ENCODE peak calls at places on chromosomes 6 and 20, in five cellular contexts. D, U, A, K and R are unnamed samples.
A peak's percentile ranks its signal among the peaks of the same experiment; 100 is the strongest.

GRCh38 chr6:137395316-137395715 is 98.9 kb downstream of the OLIG3 start:
- DNase-seq in D (no peak), U (no peak), A (no peak), K (no peak), R (no peak)

GRCh38 chr6:105949939-105950582 is 136.1 kb upstream of the PRDM1 start:
- DNase-seq in D (no peak), U (no peak), A (no peak), K (no peak), R (no peak)

GRCh38 chr20:8050117-8050837 is 30.7 kb upstream of the TMX4 start:
- DNase-seq in D (no peak), U (no peak), A (peak; percentile 50), K (no peak), R (no peak)

GRCh38 chr6:128394171-128394570 is 126.2 kb downstream of the PTPRK start:
- DNase-seq in D (no peak), U (no peak), A (peak; percentile 32), K (no peak), R (no peak)

GRCh38 chr6:37484786-37485170 is 14.9 kb downstream of the CCDC167 start:
- DNase-seq in D (no peak), U (no peak), A (no peak), K (no peak), R (no peak)

GRCh38 chr6:38436726-38437465 is 202.8 kb downstream of the BTBD9 start:
- DNase-seq in D (no peak), U (no peak), A (peak; percentile 56), K (no peak), R (peak; percentile 76)

GRCh38 chr6:142409794-142410193 is 108.0 kb downstream of the ADGRG6 start:
- DNase-seq in D (no peak), U (no peak), A (no peak), K (no peak), R (no peak)

GRCh38 chr6:53205778-53206177 is 57.1 kb upstream of the GCM1 start:
- DNase-seq in D (no peak), U (no peak), A (no peak), K (no peak), R (no peak)

GRCh38 chr6:17908831-17909230 is 78.6 kb downstream of the KIF13A start:
- DNase-seq in D (no peak), U (no peak), A (peak; percentile 18), K (no peak), R (no peak)

GRCh38 chr6:36362551-36363389 is 24.7 kb downstream of the ETV7 start:
- DNase-seq in D (no peak), U (no peak), A (no peak), K (no peak), R (no peak)

GRCh38 chr6:144033816-144034540 is 25.9 kb upstream of the PLAGL1 start:
- DNase-seq in D (no peak), U (no peak), A (peak; percentile 61), K (no peak), R (no peak)

GRCh38 chr6:27545271-27546046 is 72.6 kb upstream of the ZNF184 start:
- DNase-seq in D (no peak), U (no peak), A (peak; percentile 59), K (no peak), R (no peak)

GRCh38 chr6:20210158-20210557 is 2.1 kb downstream of the MBOAT1 start:
- DNase-seq in D (no peak), U (no peak), A (no peak), K (no peak), R (no peak)

GRCh38 chr6:111076024-111076680 is 11.2 kb upstream of the SLC16A10 start:
- DNase-seq in D (no peak), U (no peak), A (no peak), K (no peak), R (no peak)

GRCh38 chr20:38859070-38859690 is 53.7 kb downstream of the PPP1R16B start:
- DNase-seq in D (no peak), U (no peak), A (no peak), K (no peak), R (no peak)

GRCh38 chr6:45714795-45715507 is 300.7 kb downstream of the CLIC5 start:
- DNase-seq in D (peak; percentile 65), U (peak; percentile 42), A (peak; percentile 91), K (peak; percentile 37), R (peak; percentile 72)

GRCh38 chr6:145044606-145045275 is 690.6 kb downstream of the EPM2A start:
- DNase-seq in D (no peak), U (no peak), A (peak; percentile 71), K (no peak), R (no peak)

GRCh38 chr6:150204705-150205472 is 62.0 kb downstream of the PPP1R14C start:
- DNase-seq in D (no peak), U (no peak), A (no peak), K (no peak), R (no peak)

DNA sequence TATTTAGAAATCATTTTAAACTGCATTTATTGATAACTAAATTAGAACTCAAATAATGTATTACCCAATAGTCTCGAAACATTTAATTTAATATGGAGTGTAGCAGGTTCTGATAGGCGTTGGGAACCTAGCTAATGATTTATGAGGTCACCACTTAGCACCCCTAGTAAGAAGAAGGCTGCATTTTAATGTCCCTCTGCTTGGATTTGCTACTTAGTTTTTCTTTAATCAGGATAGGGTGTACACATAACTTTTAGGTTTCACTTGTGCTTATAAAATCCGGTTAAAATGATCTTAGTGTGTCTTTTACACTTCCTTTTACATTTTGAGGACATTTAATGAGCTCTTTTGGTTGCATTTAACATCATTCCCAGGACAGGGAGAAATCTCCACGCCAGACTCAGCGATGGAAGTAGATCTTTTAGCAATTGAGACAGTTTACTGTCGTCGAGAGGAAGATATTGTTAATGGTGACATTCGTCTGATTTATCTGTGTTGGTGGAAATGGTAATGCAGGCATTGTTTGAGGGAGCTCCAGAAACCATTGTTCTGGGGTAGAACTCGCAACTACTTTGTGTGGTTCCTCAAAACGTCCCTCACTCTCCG is 5.6 kb downstream of the TFAP2A start:
- DNase-seq in D (no peak), U (no peak), A (no peak), K (no peak), R (peak; percentile 26)
- H3K4me3 ChIP-seq in D (no peak overlapping the region), U (no peak overlapping the region), A (peak overlapping the region; percentile 15), K (no peak overlapping the region), R (peak overlapping the region; percentile 76)

GRCh38 chr20:56411759-56412472 is at the start of gene CASS4:
- DNase-seq in D (peak; percentile 30), U (no peak), A (peak; percentile 95), K (peak; percentile 46), R (no peak)
- H3K4me3 ChIP-seq in D (no peak within 1 kb of the TSS), U (no peak within 1 kb of the TSS), A (peak within 1 kb of the TSS; percentile 27), K (no peak within 1 kb of the TSS), R (no peak within 1 kb of the TSS)

GRCh38 chr20:23441850-23442313 is 2.4 kb downstream of the CSTL1 start:
- DNase-seq in D (peak; percentile 89), U (peak; percentile 68), A (peak; percentile 85), K (peak; percentile 47), R (peak; percentile 90)
- H3K4me3 ChIP-seq in D (no peak overlapping the region), U (no peak overlapping the region), A (no peak overlapping the region), K (no peak overlapping the region), R (no peak overlapping the region)

DNA sequence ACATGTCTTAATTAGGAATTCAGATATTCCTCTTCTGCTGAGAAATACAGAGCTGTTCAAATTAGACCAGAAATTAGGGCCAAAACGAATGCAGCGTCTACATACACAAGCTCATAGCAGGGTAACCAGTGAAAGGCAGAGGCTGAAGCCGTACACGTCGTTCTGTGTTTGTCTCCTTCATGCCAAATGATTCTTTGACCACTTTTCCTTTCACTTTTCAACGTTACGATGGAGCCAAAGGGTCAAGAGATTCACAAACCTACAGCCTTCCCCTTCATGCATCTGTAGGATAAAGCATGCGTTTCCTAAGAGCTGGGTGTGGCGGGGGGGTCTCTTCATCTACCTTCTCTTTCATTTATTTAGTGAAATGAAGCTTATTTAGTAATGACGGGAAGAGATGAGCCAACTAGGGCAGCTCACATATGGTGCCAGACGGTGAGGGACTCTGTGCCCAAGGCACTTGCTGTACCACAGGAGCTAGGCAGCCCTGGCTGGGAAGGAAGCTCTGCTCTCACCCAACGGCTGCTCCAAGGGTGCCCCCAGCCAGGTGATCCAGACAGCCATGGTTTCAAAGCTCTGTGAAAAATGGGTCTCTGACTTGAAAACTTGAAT is 178.0 kb downstream of the ATXN1 start:
- DNase-seq in D (no peak), U (no peak), A (no peak), K (no peak), R (no peak)
- H3K4me3 ChIP-seq in D (peak overlapping the region; percentile 9), U (no peak overlapping the region), A (no peak overlapping the region), K (peak overlapping the region; percentile 14), R (no peak overlapping the region)